ENCODE peak calls at places on chromosomes 11 and 22, in six cellular contexts. H is Ammon's horn; M is brain microvascular endothelial cell; A is activated naive CD4-positive, alpha-beta T cell treated with Interleukin-2 at 50 U/mL for 16 hours; W is posterior cingulate gyrus; P is HCT116. L is an unnamed sample.

GRCh38 chr22:43839781-43840180 is 22.5 kb downstream of the SULT4A1 start:
- DNase-seq in H (no peak), M (no peak), A (no peak), W (no peak), P (no peak), L (no peak)

GRCh38 chr11:75311858-75312288 is 39.6 kb downstream of the ARRB1 start:
- DNase-seq in H (peak), M (peak), A (no peak), W (peak), P (no peak), L (peak)

GRCh38 chr11:113488931-113489351 is 13.7 kb upstream of the DRD2 start:
- DNase-seq in H (no peak), M (no peak), A (no peak), W (no peak), P (no peak), L (no peak)

GRCh38 chr22:43185860-43186261 is 1.1 kb downstream of the TTLL12 start:
- DNase-seq in H (no peak), M (peak), A (peak), W (peak), P (peak), L (peak)

GRCh38 chr11:61828629-61829407 is 718 bp downstream of the FADS2 start:
- DNase-seq in H (peak), M (no peak), A (peak), W (no peak), P (no peak), L (peak)

GRCh38 chr11:78840623-78841022 is 266.0 kb upstream of the NARS2 start:
- DNase-seq in H (no peak), M (no peak), A (no peak), W (no peak), P (no peak), L (peak)

GRCh38 chr11:87369888-87370287 is 332.2 kb downstream of the TMEM135 start:
- DNase-seq in H (no peak), M (no peak), A (no peak), W (no peak), P (no peak), L (no peak)

GRCh38 chr11:113131036-113131775 is 170.0 kb downstream of the NCAM1 start:
- DNase-seq in H (no peak), M (no peak), A (no peak), W (no peak), P (no peak), L (no peak)

GRCh38 chr11:44622190-44622650 is 56.8 kb downstream of the CD82 start:
- DNase-seq in H (peak), M (no peak), A (peak), W (peak), P (no peak), L (no peak)

GRCh38 chr22:50010676-50011446 is 1.7 kb downstream of the IL17REL start:
- DNase-seq in H (no peak), M (no peak), A (peak), W (no peak), P (no peak), L (peak)

L was measured in hepatocyte.